ENCODE peak calls at places on chromosomes 11 and 22, in four cellular contexts. One of them, this sample, is unnamed.

GRCh38 chr11:58192229-58192628 is 3.4 kb downstream of the OR9Q2 start:
- DNase-seq in IMR-90: no peak
- DNase-seq in SK-N-SH: no peak
- DNase-seq in A549: no peak
- DNase-seq in this sample: no peak

GRCh38 chr22:38923463-38924196 is 33.8 kb upstream of the APOBEC3A start:
- DNase-seq in A549: peak; percentile 93
- DNase-seq in IMR-90: peak; percentile 85
- DNase-seq in SK-N-SH: peak; percentile 71
- DNase-seq in this sample: no peak

GRCh38 chr11:105177658-105178057 is 38.1 kb upstream of the CARD18 start:
- DNase-seq in IMR-90: peak; percentile 92
- DNase-seq in A549: peak; percentile 4
- DNase-seq in SK-N-SH: no peak
- DNase-seq in this sample: no peak

GRCh38 chr11:47325271-47326041 is 27.0 kb downstream of the MYBPC3 start:
- DNase-seq in SK-N-SH: no peak
- DNase-seq in A549: no peak
- DNase-seq in IMR-90: no peak
- DNase-seq in this sample: no peak

GRCh38 chr11:9802291-9802861 is 138.5 kb downstream of the SWAP70 start:
- DNase-seq in IMR-90: peak; percentile 91
- DNase-seq in SK-N-SH: peak; percentile 14
- DNase-seq in A549: no peak
- DNase-seq in this sample: no peak

GRCh38 chr11:134622458-134622857 is 210.4 kb upstream of the B3GAT1 start:
- DNase-seq in A549: no peak
- DNase-seq in IMR-90: no peak
- DNase-seq in SK-N-SH: no peak
- DNase-seq in this sample: no peak

GRCh38 chr11:12409621-12410005 is 32.2 kb downstream of the PARVA start:
- DNase-seq in A549: no peak
- DNase-seq in SK-N-SH: no peak
- DNase-seq in IMR-90: peak; percentile 20
- DNase-seq in this sample: no peak

GRCh38 chr22:44260216-44261035 is 52.3 kb downstream of the SHISAL1 start:
- DNase-seq in SK-N-SH: no peak
- DNase-seq in A549: no peak
- DNase-seq in IMR-90: no peak
- DNase-seq in this sample: no peak

GRCh38 chr11:61417670-61418069 is 12.1 kb downstream of the CPSF7 start:
- DNase-seq in SK-N-SH: no peak
- DNase-seq in A549: peak; percentile 59
- DNase-seq in IMR-90: peak; percentile 30
- DNase-seq in this sample: no peak

GRCh38 chr22:11627798-11628650 is 3900.0 kb upstream of the OR11H1 start:
- DNase-seq in SK-N-SH: peak; percentile 31
- DNase-seq in A549: no peak
- DNase-seq in IMR-90: no peak
- DNase-seq in this sample: no peak

GRCh38 chr11:46333129-46333947 is 13.9 kb upstream of the DGKZ start:
- DNase-seq in IMR-90: no peak
- DNase-seq in SK-N-SH: peak; percentile 77
- DNase-seq in A549: no peak
- DNase-seq in this sample: no peak

GRCh38 chr11:63670738-63671321 is 346 bp downstream of the ATL3 start:
- DNase-seq in IMR-90: no peak
- DNase-seq in SK-N-SH: peak; percentile 84
- DNase-seq in A549: peak; percentile 65
- DNase-seq in this sample: no peak

GRCh38 chr11:76074178-76075112 is 131.9 kb downstream of the WNT11 start:
- DNase-seq in SK-N-SH: no peak
- DNase-seq in IMR-90: peak; percentile 60
- DNase-seq in A549: no peak
- DNase-seq in this sample: no peak

GRCh38 chr11:35763772-35764171 is 101.2 kb downstream of the TRIM44 start:
- DNase-seq in SK-N-SH: no peak
- DNase-seq in A549: no peak
- DNase-seq in IMR-90: no peak
- DNase-seq in this sample: no peak

GRCh38 chr22:19996694-19997384 is 19.8 kb downstream of the ARVCF start:
- DNase-seq in SK-N-SH: peak; percentile 89
- DNase-seq in A549: no peak
- DNase-seq in IMR-90: no peak
- DNase-seq in this sample: no peak

GRCh38 chr22:20091690-20092476 is 11.8 kb downstream of the DGCR8 start:
- DNase-seq in A549: no peak
- DNase-seq in IMR-90: no peak
- DNase-seq in SK-N-SH: no peak
- DNase-seq in this sample: no peak

GRCh38 chr11:1405186-1406020 is 15.7 kb downstream of the BRSK2 start:
- DNase-seq in IMR-90: no peak
- DNase-seq in SK-N-SH: no peak
- DNase-seq in A549: no peak
- DNase-seq in this sample: no peak

GRCh38 chr11:66543263-66544107 is 2.4 kb downstream of the ZDHHC24 start:
- DNase-seq in SK-N-SH: peak; percentile 82
- DNase-seq in IMR-90: peak; percentile 57
- DNase-seq in A549: no peak
- DNase-seq in this sample: peak; percentile 38
- TF ChIP-seq RCOR1 in SK-N-SH: no peak
- TF ChIP-seq RCOR1 in IMR-90: no peak
- TF ChIP-seq RCOR1 in A549: no peak
- TF ChIP-seq RCOR1 in this sample: no peak

GRCh38 chr22:23116506-23117263 is 25.1 kb downstream of the RSPH14 start:
- DNase-seq in IMR-90: no peak
- DNase-seq in SK-N-SH: no peak
- DNase-seq in A549: no peak
- DNase-seq in this sample: no peak

GRCh38 chr22:23117275-23117674 is 24.5 kb downstream of the RSPH14 start:
- DNase-seq in SK-N-SH: no peak
- DNase-seq in A549: no peak
- DNase-seq in IMR-90: no peak
- DNase-seq in this sample: no peak

GRCh38 chr22:23118647-23119491 is 22.9 kb downstream of the RSPH14 start:
- DNase-seq in A549: no peak
- DNase-seq in IMR-90: no peak
- DNase-seq in SK-N-SH: no peak
- DNase-seq in this sample: no peak

GRCh38 chr22:23119492-23120414 is 22.0 kb downstream of the RSPH14 start:
- DNase-seq in IMR-90: no peak
- DNase-seq in A549: no peak
- DNase-seq in SK-N-SH: no peak
- DNase-seq in this sample: no peak

GRCh38 chr22:23117890-23118646 is 23.7 kb downstream of the RSPH14 start:
- DNase-seq in A549: no peak
- DNase-seq in SK-N-SH: no peak
- DNase-seq in IMR-90: no peak
- DNase-seq in this sample: no peak
- TF ChIP-seq RCOR1 in A549: no peak
- TF ChIP-seq RCOR1 in SK-N-SH: no peak
- TF ChIP-seq RCOR1 in IMR-90: no peak
- TF ChIP-seq RCOR1 in this sample: no peak

GRCh38 chr11:94793002-94793401 is 24.8 kb downstream of the AMOTL1 start:
- DNase-seq in A549: no peak
- DNase-seq in SK-N-SH: no peak
- DNase-seq in IMR-90: peak; percentile 65
- DNase-seq in this sample: no peak

GRCh38 chr11:94792453-94792852 is 24.3 kb downstream of the AMOTL1 start:
- DNase-seq in A549: no peak
- DNase-seq in IMR-90: no peak
- DNase-seq in SK-N-SH: no peak
- DNase-seq in this sample: no peak

GRCh38 chr11:94791216-94791889 is 23.2 kb downstream of the AMOTL1 start:
- DNase-seq in SK-N-SH: no peak
- DNase-seq in A549: no peak
- DNase-seq in IMR-90: no peak
- DNase-seq in this sample: no peak

GRCh38 chr11:94788396-94788795 is 20.2 kb downstream of the AMOTL1 start:
- DNase-seq in IMR-90: no peak
- DNase-seq in SK-N-SH: no peak
- DNase-seq in A549: no peak
- DNase-seq in this sample: no peak

DNA sequence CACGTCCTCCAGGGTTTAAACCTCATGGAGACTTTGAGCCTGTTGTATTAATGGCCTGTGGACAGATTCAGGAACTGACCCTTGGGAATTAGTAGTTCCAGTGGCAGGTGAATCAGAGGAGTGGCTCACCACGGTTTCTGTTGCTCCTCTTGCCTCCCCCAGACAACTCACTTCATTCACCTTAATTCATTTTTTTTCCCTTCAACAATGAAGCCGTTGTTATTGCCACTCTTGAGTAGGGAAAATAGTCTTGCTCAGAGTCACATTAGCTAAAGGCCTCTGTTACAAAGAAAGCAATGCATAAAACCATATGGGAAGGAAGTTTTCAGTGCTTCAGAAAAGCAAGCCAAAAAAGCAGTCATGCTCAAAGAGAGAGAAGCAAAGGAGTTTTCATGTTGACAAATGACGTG is 22.6 kb downstream of the AMOTL1 start:
- DNase-seq in IMR-90: peak; percentile 55
- DNase-seq in SK-N-SH: no peak
- DNase-seq in A549: no peak
- DNase-seq in this sample: no peak
- TF ChIP-seq RCOR1 in IMR-90: no peak
- TF ChIP-seq RCOR1 in SK-N-SH: no peak
- TF ChIP-seq RCOR1 in A549: no peak
- TF ChIP-seq RCOR1 in this sample: no peak

GRCh38 chr22:24146190-24146616 is 35.1 kb upstream of the SUSD2 start:
- DNase-seq in SK-N-SH: peak; percentile 50
- DNase-seq in IMR-90: peak; percentile 83
- DNase-seq in A549: peak; percentile 53
- DNase-seq in this sample: no peak
- TF ChIP-seq RCOR1 in SK-N-SH: no peak
- TF ChIP-seq RCOR1 in IMR-90: no peak
- TF ChIP-seq RCOR1 in A549: no peak
- TF ChIP-seq RCOR1 in this sample: no peak

GRCh38 chr11:8389034-8389996 is 125.6 kb upstream of the LMO1 start:
- DNase-seq in IMR-90: no peak
- DNase-seq in A549: no peak
- DNase-seq in SK-N-SH: no peak
- DNase-seq in this sample: no peak
- TF ChIP-seq RCOR1 in IMR-90: no peak
- TF ChIP-seq RCOR1 in A549: no peak
- TF ChIP-seq RCOR1 in SK-N-SH: no peak
- TF ChIP-seq RCOR1 in this sample: no peak

DNA sequence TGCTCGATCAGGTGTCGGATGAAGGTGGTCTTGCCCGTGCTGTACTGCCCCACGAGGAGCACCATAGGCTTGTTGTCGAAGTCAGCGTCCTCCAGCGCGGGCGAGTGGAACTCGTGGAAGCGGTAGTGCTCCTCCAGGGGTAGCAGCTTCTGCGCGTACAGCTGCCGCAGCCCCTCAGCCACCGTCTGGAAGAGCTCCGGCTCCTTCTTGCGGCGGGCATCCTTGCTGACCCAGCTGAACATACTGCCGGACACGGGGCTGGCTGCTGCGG is 263 bp downstream of the EHD1 start:
- DNase-seq in A549: no peak
- DNase-seq in SK-N-SH: no peak
- DNase-seq in IMR-90: no peak
- DNase-seq in this sample: no peak
- TF ChIP-seq RCOR1 in A549: no peak
- TF ChIP-seq RCOR1 in SK-N-SH: no peak
- TF ChIP-seq RCOR1 in IMR-90: no peak
- TF ChIP-seq RCOR1 in this sample: no peak

GRCh38 chr11:112632866-112633505 is 328.2 kb upstream of the NCAM1 start:
- DNase-seq in IMR-90: no peak
- DNase-seq in SK-N-SH: no peak
- DNase-seq in A549: no peak
- DNase-seq in this sample: no peak
- TF ChIP-seq RCOR1 in IMR-90: no peak
- TF ChIP-seq RCOR1 in SK-N-SH: no peak
- TF ChIP-seq RCOR1 in A549: no peak
- TF ChIP-seq RCOR1 in this sample: no peak

GRCh38 chr11:70209391-70209912 is 6.4 kb downstream of the FADD start:
- DNase-seq in IMR-90: no peak
- DNase-seq in SK-N-SH: no peak
- DNase-seq in A549: no peak
- DNase-seq in this sample: no peak

GRCh38 chr11:70212227-70212811 is 9.2 kb downstream of the FADD start:
- DNase-seq in IMR-90: no peak
- DNase-seq in SK-N-SH: no peak
- DNase-seq in A549: no peak
- DNase-seq in this sample: no peak

GRCh38 chr11:70210051-70210501 is 7.0 kb downstream of the FADD start:
- DNase-seq in SK-N-SH: no peak
- DNase-seq in IMR-90: peak; percentile 68
- DNase-seq in A549: no peak
- DNase-seq in this sample: no peak

GRCh38 chr11:70207531-70208131 is 4.5 kb downstream of the FADD start:
- DNase-seq in IMR-90: no peak
- DNase-seq in SK-N-SH: no peak
- DNase-seq in A549: no peak
- DNase-seq in this sample: no peak

GRCh38 chr11:70210516-70210915 is 7.4 kb downstream of the FADD start:
- DNase-seq in IMR-90: no peak
- DNase-seq in A549: no peak
- DNase-seq in SK-N-SH: no peak
- DNase-seq in this sample: no peak
- TF ChIP-seq RCOR1 in IMR-90: no peak
- TF ChIP-seq RCOR1 in A549: no peak
- TF ChIP-seq RCOR1 in SK-N-SH: no peak
- TF ChIP-seq RCOR1 in this sample: no peak

This sample was measured in GM12878.